ENCODE peak calls at places on chromosomes 16 and 17, in six cellular contexts. A, B, T, R, Q and Y are unnamed samples.
A peak's percentile ranks its signal among the peaks of the same experiment; 100 is the strongest.

GRCh38 chr16:75535211-75535843 is 581 bp downstream of the CHST5 start:
- DNase-seq in T (no peak), Q (no peak), B (no peak), A (no peak), R (no peak), Y (no peak)

GRCh38 chr17:65564793-65565192 is 3.3 kb upstream of the AXIN2 start:
- DNase-seq in A (no peak), R (no peak), Q (no peak), B (no peak), T (peak; percentile 42), Y (no peak)

GRCh38 chr16:87471278-87472141 is 21.3 kb downstream of the ZCCHC14 start:
- DNase-seq in T (no peak), B (no peak), A (no peak), R (no peak), Q (no peak), Y (no peak)

GRCh38 chr17:58587713-58588117 is 73.3 kb upstream of the MTMR4 start:
- DNase-seq in B (peak; percentile 18), Q (no peak), R (peak; percentile 77), T (peak; percentile 63), A (no peak), Y (peak; percentile 74)

GRCh38 chr16:85259115-85259830 is 147.0 kb upstream of the CIBAR2 start:
- DNase-seq in Q (no peak), B (no peak), A (no peak), R (no peak), T (no peak), Y (no peak)

GRCh38 chr16:77674888-77675287 is 47.4 kb upstream of the NUDT7 start:
- DNase-seq in Q (peak; percentile 34), B (no peak), T (no peak), A (no peak), R (no peak), Y (no peak)

GRCh38 chr16:74923766-74924460 is 61.0 kb downstream of the WDR59 start:
- DNase-seq in T (no peak), Q (no peak), B (no peak), R (no peak), A (no peak), Y (no peak)

GRCh38 chr16:49639739-49640388 is 216.0 kb downstream of the ZNF423 start:
- DNase-seq in R (no peak), Q (no peak), A (no peak), B (no peak), T (no peak), Y (no peak)

GRCh38 chr17:65455972-65456343 is 105.5 kb downstream of the AXIN2 start:
- DNase-seq in T (no peak), B (no peak), Q (no peak), A (no peak), R (no peak), Y (no peak)

GRCh38 chr16:57999366-57999970 is 1.0 kb downstream of the ZNF319 start:
- DNase-seq in T (no peak), B (no peak), Q (no peak), R (no peak), A (no peak), Y (peak; percentile 57)

GRCh38 chr17:40452921-40453378 is 9.7 kb downstream of the IGFBP4 start:
- DNase-seq in Q (no peak), T (no peak), A (no peak), B (no peak), R (no peak), Y (no peak)

GRCh38 chr16:3859875-3860274 is 20.6 kb downstream of the CREBBP start:
- DNase-seq in T (no peak), B (no peak), A (peak; percentile 28), Q (no peak), R (no peak), Y (no peak)

GRCh38 chr16:85460983-85461813 is 151.9 kb upstream of the GSE1 start:
- DNase-seq in B (no peak), Q (no peak), T (peak; percentile 97), A (no peak), R (no peak), Y (no peak)

GRCh38 chr17:73706858-73707257 is 62.6 kb upstream of the SDK2 start:
- DNase-seq in T (peak; percentile 53), Q (no peak), B (no peak), A (no peak), R (no peak), Y (no peak)

GRCh38 chr17:35889241-35889640 is 9.1 kb upstream of the CCL5 start:
- DNase-seq in T (no peak), A (no peak), B (no peak), R (no peak), Q (no peak), Y (no peak)

GRCh38 chr17:55264273-55264639 is 504 bp upstream of the HLF start:
- DNase-seq in Q (no peak), A (no peak), T (no peak), R (no peak), B (no peak), Y (no peak)